ENCODE peak calls at places on chromosomes 1 and 21, in four cellular contexts. F is hepatocyte, I is neural progenitor cell, W is testis. S is an unnamed sample.

GRCh38 chr1:204818998-204819397 is 51.7 kb upstream of the NFASC start:
- DNase-seq in W (no peak), F (no peak), I (no peak), S (no peak)

GRCh38 chr1:206551985-206552325 is 44.6 kb downstream of the RASSF5 start:
- DNase-seq in W (no peak), I (no peak), F (no peak), S (no peak)

GRCh38 chr21:16742116-16742515 is 770.7 kb upstream of the CXADR start:
- DNase-seq in W (peak; percentile 69), F (no peak), I (no peak), S (no peak)

GRCh38 chr1:188778578-188778977 is 1699.1 kb downstream of the BRINP3 start:
- DNase-seq in W (no peak), I (no peak), F (no peak), S (no peak)

GRCh38 chr1:169309178-169310166 is 58.1 kb downstream of the NME7 start:
- DNase-seq in I (no peak), W (no peak), F (no peak), S (no peak)

GRCh38 chr21:41399401-41399800 is 26.6 kb upstream of the MX1 start:
- DNase-seq in F (no peak), W (no peak), I (no peak), S (no peak)

GRCh38 chr1:41890841-41891311 is 27.8 kb downstream of the HIVEP3 start:
- DNase-seq in F (no peak), I (no peak), W (no peak), S (no peak)

GRCh38 chr1:51679435-51679834 is 62.5 kb downstream of the OSBPL9 start:
- DNase-seq in F (no peak), I (no peak), W (no peak), S (no peak)

GRCh38 chr1:16422041-16422440 is 15.2 kb downstream of the SPATA21 start:
- DNase-seq in F (no peak), I (no peak), W (no peak), S (no peak)

GRCh38 chr21:45266518-45267389 is 20.9 kb downstream of the POFUT2 start:
- DNase-seq in W (peak; percentile 12), I (no peak), F (no peak), S (no peak)

GRCh38 chr1:11571906-11572616 is 82.2 kb downstream of the FBXO2 start:
- DNase-seq in I (peak; percentile 71), F (no peak), W (no peak), S (no peak)

GRCh38 chr1:232574867-232575523 is 54.9 kb downstream of the SIPA1L2 start:
- DNase-seq in F (no peak), I (no peak), W (no peak), S (no peak)

GRCh38 chr1:64459743-64460142 is 10.2 kb upstream of the CACHD1 start:
- DNase-seq in I (no peak), W (no peak), F (no peak), S (no peak)

GRCh38 chr1:117753232-117753631 is 147.4 kb downstream of the TENT5C start:
- DNase-seq in I (no peak), W (no peak), F (no peak), S (no peak)

GRCh38 chr1:117747605-117748004 is 141.8 kb downstream of the TENT5C start:
- DNase-seq in F (no peak), I (no peak), W (no peak), S (no peak)
- H3K9me3 ChIP-seq in F (peaks cover 4% of the 10 kb centered on the region), I (peaks cover 3% of the 10 kb centered on the region), W (no peaks in the 10 kb centered on the region), S (peaks cover 14% of the 10 kb centered on the region)

DNA sequence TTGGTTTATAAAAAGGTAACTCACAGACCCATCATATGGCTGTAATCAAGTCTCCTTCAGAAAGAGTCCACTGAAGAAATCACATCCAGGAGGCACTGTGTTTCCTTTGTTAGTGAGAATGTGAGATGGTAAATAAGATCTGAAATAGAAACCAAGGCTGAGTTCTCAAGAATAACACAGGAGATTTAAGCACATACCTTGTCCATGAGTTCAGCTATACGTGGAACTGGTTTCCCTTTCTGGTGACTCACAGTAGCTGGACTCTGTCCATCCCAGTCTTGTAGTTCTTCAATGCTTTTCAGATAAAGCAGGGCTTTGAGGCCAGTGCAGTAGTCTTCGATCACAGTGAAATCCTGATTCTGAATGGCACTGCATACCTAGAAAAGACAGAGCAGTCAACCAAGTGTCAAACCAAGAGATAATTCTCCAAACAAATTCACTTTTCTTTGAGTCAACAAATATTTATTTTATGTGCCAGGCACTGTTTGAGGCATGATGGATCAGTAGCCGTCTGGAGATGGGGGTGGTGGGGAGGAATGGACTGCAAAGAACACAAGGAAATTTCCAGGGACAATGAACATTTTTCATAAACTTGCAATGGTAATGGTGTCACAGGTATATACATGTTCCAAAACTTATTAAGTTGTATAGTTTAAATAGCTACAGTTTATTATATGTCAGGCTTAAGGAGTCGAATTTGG is 471.4 kb downstream of the PTBP2 start:
- DNase-seq in I (no peak), F (peak; percentile 79), W (no peak), S (no peak)
- H3K4me3 ChIP-seq in I (no peak overlapping the region), F (no peak overlapping the region), W (no peak overlapping the region), S (no peak overlapping the region)

DNA sequence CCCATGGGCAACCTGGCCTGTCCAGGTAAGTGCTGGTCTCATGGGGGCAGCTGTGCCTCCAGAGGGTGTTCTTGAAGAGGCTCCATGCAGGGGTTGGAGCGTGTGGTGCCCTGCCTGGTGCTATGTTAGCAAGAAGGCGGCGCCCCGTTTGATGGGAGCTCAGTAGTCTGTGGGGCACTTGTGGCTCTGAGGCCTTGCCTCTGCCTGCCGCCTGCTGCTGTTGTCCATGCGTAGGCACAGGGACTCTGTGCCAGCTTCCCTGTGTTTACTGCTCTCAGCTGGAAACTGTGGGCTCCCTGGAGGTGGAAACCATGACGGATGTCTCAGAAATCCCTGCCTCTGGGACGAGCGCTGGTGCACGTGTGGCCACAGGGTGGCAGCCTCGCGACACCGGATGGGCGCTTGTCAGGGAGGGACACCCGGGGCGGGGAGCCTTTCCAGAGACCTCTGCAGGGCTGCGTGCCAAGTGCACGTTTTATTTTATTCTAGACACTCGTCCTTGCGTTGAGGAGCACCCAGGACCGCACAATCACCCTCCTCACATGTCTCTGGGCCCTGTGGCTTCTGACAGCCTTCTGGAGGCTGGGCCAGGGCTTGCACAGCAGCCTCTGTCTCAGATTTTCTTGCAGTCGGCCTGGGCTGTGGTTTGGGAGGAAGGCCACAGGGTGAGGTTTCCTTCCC is 27.1 kb downstream of the SNAP47 start:
- DNase-seq in W (peak; percentile 86), F (peak; percentile 93), I (peak; percentile 93), S (peak; percentile 80)
- H3K9me3 ChIP-seq in W (no peaks in the 10 kb centered on the region), F (no peaks in the 10 kb centered on the region), I (no peaks in the 10 kb centered on the region), S (no peaks in the 10 kb centered on the region)

GRCh38 chr1:176993587-176993986 is 170.9 kb downstream of the ASTN1 start:
- DNase-seq in I (no peak), F (no peak), W (no peak), S (no peak)
- H3K4me3 ChIP-seq in I (no peak overlapping the region), F (no peak overlapping the region), W (no peak overlapping the region), S (no peak overlapping the region)

DNA sequence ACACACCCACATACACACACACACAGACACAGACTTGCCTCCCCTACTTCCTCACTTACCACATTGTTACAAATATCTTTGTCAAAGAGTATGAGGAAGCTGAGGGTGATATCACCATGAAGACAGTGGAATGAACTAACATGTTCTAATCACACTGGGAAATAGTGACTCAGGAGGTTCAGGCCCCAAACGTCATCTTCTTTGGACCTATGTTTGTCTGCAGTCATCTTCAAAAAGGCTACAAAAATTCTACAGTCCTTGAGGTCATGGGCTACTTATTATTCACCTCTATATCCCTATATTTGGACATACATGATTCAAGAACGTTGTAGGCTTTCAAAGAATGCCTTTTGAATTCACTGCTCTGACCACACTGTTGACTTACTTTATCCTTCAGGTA is 2.1 kb upstream of the LCE2C start:
- DNase-seq in W (no peak), I (no peak), F (no peak), S (no peak)
- H3K9me3 ChIP-seq in W (no peaks in the 10 kb centered on the region), I (peaks cover 35% of the 10 kb centered on the region), F (no peaks in the 10 kb centered on the region), S (no peaks in the 10 kb centered on the region)

GRCh38 chr1:32977546-32978087 is 13.0 kb upstream of the RNF19B start:
- DNase-seq in I (no peak), F (no peak), W (no peak), S (no peak)
- H3K4me3 ChIP-seq in I (no peak overlapping the region), F (no peak overlapping the region), W (no peak overlapping the region), S (no peak overlapping the region)

GRCh38 chr1:247845011-247845692 is 3.5 kb upstream of the OR11L1 start:
- DNase-seq in F (no peak), I (no peak), W (no peak), S (no peak)
- H3K9me3 ChIP-seq in F (no peaks in the 10 kb centered on the region), I (peaks cover 19% of the 10 kb centered on the region), W (no peaks in the 10 kb centered on the region), S (no peaks in the 10 kb centered on the region)

DNA sequence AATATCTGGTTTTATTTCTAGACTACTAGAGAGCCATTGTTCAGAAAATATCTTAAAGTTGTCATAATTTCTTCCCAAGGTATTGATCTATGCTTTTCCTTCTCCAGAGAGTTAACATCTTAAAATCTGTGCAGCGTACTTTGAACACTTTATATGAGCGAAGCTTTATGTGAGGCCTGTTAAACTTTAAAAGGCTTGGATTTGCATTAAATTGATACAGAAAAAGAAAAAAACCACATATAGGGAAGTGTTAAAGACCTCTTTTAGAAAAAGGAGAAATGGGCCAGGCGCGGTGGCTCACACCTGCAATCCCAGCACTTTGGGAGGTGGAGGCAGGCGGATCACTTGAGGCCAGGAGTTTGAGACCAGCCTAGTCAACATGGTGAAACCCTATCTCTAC is 59.2 kb upstream of the MORC3 start:
- DNase-seq in F (no peak), W (no peak), I (no peak), S (no peak)
- H3K4me3 ChIP-seq in F (no peak overlapping the region), W (no peak overlapping the region), I (no peak overlapping the region), S (no peak overlapping the region)

DNA sequence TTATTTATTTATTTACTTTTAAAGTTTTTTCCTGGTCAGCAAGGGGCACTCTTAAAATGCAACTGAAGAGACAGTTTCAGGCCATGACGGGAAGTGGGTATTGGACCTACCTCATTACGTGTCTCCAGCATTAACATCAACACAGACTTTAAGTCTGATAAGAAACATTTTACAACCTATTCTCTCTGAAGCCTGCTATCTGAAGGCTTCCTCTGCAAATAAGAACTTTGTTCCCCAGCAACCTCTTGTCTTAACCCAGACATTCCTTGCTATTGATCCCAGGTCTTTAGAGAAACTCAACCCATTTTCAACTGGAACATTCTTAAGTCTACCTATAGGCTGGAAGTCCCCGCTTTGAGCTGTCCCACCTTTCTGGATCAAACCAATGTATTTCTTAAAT is 258.3 kb upstream of the TMPRSS15 start:
- DNase-seq in F (peak; percentile 6), W (no peak), I (no peak), S (no peak)
- H3K9me3 ChIP-seq in F (no peaks in the 10 kb centered on the region), W (no peaks in the 10 kb centered on the region), I (no peaks in the 10 kb centered on the region), S (no peaks in the 10 kb centered on the region)

DNA sequence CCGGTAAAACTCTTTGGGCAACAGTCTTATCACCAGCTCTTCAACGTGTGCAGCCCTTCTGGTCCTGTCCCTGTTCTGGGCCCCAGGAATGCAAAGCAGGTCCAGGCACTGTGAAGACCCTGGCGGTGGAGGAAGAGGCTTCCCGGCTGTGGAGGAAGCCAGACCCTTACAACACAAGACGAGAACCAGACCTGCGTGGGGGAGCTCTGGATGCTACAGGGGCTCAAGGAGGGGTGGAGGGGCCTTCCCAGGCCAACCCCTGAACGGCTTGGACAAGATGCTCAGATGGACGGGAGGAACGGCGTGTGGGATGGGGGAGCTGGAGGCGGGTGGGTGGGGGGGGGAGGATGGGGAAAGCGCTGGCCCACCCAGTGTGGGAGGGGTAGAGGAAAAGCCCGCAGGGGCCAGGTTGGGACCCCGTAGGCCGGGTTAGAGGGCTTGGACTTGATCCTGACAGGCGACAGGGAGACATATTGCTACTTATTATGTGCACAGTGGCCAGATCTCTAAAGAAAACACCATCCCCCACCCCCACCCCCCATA is 5.1 kb upstream of the OLIG2 start:
- DNase-seq in W (no peak), F (no peak), I (no peak), S (no peak)
- H3K4me3 ChIP-seq in W (no peak overlapping the region), F (no peak overlapping the region), I (peak overlapping the region; percentile 53), S (peak overlapping the region; percentile 41)

S was measured in NT2/D1.